ENCODE peak calls at places on chromosome 12, in ten cellular contexts. Y, G, Z, K, F, J, R, H, C and E are unnamed samples.

GRCh38 chr12:52082988-52083637 is 3.6 kb downstream of the SMIM41 start:
- DNase-seq in Y (peak), G (peak), Z (peak), K (peak), F (peak), J (peak), R (peak), H (peak), C (peak), E (peak)

GRCh38 chr12:50765325-50765911 is 1.5 kb downstream of the ATF1 start:
- DNase-seq in Y (peak), G (peak), Z (peak), K (no peak), F (peak), J (peak), R (peak), H (peak), C (peak), E (peak)

GRCh38 chr12:131276501-131277185 is 322.9 kb downstream of the ADGRD1 start:
- DNase-seq in Y (no peak), G (no peak), Z (no peak), K (no peak), F (no peak), J (no peak), R (no peak), H (no peak), C (no peak), E (no peak)

GRCh38 chr12:123076604-123077297 is 74.1 kb downstream of the PITPNM2 start:
- DNase-seq in Y (no peak), G (no peak), Z (peak), K (peak), F (no peak), J (no peak), R (no peak), H (no peak), C (no peak), E (no peak)

GRCh38 chr12:29589852-29590251 is 92.4 kb upstream of the OVCH1 start:
- DNase-seq in Y (no peak), G (no peak), Z (no peak), K (no peak), F (no peak), J (no peak), R (no peak), H (no peak), C (peak), E (no peak)

GRCh38 chr12:4645023-4645422 is 3.8 kb downstream of the AKAP3 start:
- DNase-seq in Y (no peak), G (no peak), Z (no peak), K (no peak), F (no peak), J (no peak), R (no peak), H (no peak), C (no peak), E (no peak)

GRCh38 chr12:120639771-120640721 is at the start of gene CABP1:
- DNase-seq in Y (no peak), G (peak), Z (peak), K (no peak), F (peak), J (peak), R (no peak), H (peak), C (no peak), E (peak)

GRCh38 chr12:125873031-125873430 is 807.8 kb downstream of the AACS start:
- DNase-seq in Y (no peak), G (no peak), Z (no peak), K (no peak), F (no peak), J (no peak), R (peak), H (no peak), C (no peak), E (no peak)

GRCh38 chr12:15700595-15700994 is 88.6 kb downstream of the EPS8 start:
- DNase-seq in Y (no peak), G (no peak), Z (peak), K (peak), F (no peak), J (no peak), R (peak), H (no peak), C (peak), E (no peak)

GRCh38 chr12:32877670-32878459 is 18.7 kb downstream of the PKP2 start:
- DNase-seq in Y (peak), G (no peak), Z (no peak), K (no peak), F (no peak), J (no peak), R (no peak), H (no peak), C (peak), E (no peak)

GRCh38 chr12:46998811-46999368 is 80.5 kb upstream of the PCED1B start:
- DNase-seq in Y (no peak), G (no peak), Z (no peak), K (peak), F (no peak), J (no peak), R (peak), H (no peak), C (peak), E (no peak)

GRCh38 chr12:117671734-117672133 is 297.1 kb downstream of the KSR2 start:
- DNase-seq in Y (peak), G (peak), Z (no peak), K (no peak), F (no peak), J (no peak), R (peak), H (no peak), C (no peak), E (peak)

GRCh38 chr12:131808744-131809371 is 19.3 kb upstream of the MMP17 start:
- DNase-seq in Y (peak), G (no peak), Z (peak), K (no peak), F (peak), J (no peak), R (no peak), H (no peak), C (no peak), E (no peak)

GRCh38 chr12:113647048-113647447 is 175.4 kb upstream of the LHX5 start:
- DNase-seq in Y (no peak), G (no peak), Z (no peak), K (no peak), F (no peak), J (peak), R (no peak), H (no peak), C (no peak), E (no peak)

GRCh38 chr12:98653866-98654493 is 8.9 kb downstream of the APAF1 start:
- DNase-seq in Y (no peak), G (peak), Z (peak), K (no peak), F (peak), J (peak), R (peak), H (no peak), C (peak), E (no peak)

GRCh38 chr12:29043069-29043468 is 106.0 kb upstream of the FAR2 start:
- DNase-seq in Y (no peak), G (no peak), Z (no peak), K (no peak), F (no peak), J (no peak), R (peak), H (no peak), C (peak), E (no peak)

GRCh38 chr12:87953257-87953860 is 75.8 kb downstream of the C12orf50 start:
- DNase-seq in Y (no peak), G (peak), Z (no peak), K (peak), F (no peak), J (peak), R (peak), H (no peak), C (peak), E (no peak)

GRCh38 chr12:48004941-48005749 is 869 bp upstream of the COL2A1 start:
- DNase-seq in Y (no peak), G (no peak), Z (no peak), K (no peak), F (no peak), J (no peak), R (no peak), H (no peak), C (no peak), E (no peak)

GRCh38 chr12:3061129-3061857 is 15.9 kb upstream of the TSPAN9 start:
- DNase-seq in Y (no peak), G (no peak), Z (no peak), K (peak), F (no peak), J (no peak), R (peak), H (no peak), C (no peak), E (no peak)